ENCODE peak calls at places on chromosomes 7 and 10, in eight cellular contexts. D, B, J, I, R, V, T and A are unnamed samples.

GRCh38 chr7:106344861-106345260 is 60.1 kb upstream of the NAMPT start:
- DNase-seq in D (no peak), B (peak; percentile 23), J (no peak), I (peak; percentile 68), R (no peak), V (peak; percentile 60), T (no peak), A (no peak)

GRCh38 chr10:106588019-106588418 is 576.5 kb downstream of the SORCS1 start:
- DNase-seq in D (no peak), B (no peak), J (no peak), I (no peak), R (no peak), V (no peak), T (no peak), A (no peak)

GRCh38 chr10:105827133-105827532 is 1186.0 kb downstream of the SORCS3 start:
- DNase-seq in D (no peak), B (no peak), J (no peak), I (no peak), R (no peak), V (no peak), T (no peak), A (no peak)

GRCh38 chr7:4115941-4116610 is 566.0 kb upstream of the FOXK1 start:
- DNase-seq in D (no peak), B (no peak), J (no peak), I (no peak), R (no peak), V (no peak), T (no peak), A (no peak)

GRCh38 chr7:486216-486743 is 33.4 kb downstream of the PDGFA start:
- DNase-seq in D (no peak), B (no peak), J (no peak), I (no peak), R (no peak), V (no peak), T (no peak), A (no peak)

GRCh38 chr10:68957284-68957615 is 1.3 kb downstream of the DDX21 start:
- DNase-seq in D (no peak), B (no peak), J (no peak), I (no peak), R (no peak), V (no peak), T (peak; percentile 5), A (no peak)

GRCh38 chr7:127967276-127967675 is 64.0 kb downstream of the LRRC4 start:
- DNase-seq in D (no peak), B (no peak), J (no peak), I (no peak), R (no peak), V (no peak), T (no peak), A (no peak)

GRCh38 chr10:11337516-11337915 is 273.9 kb downstream of the USP6NL start:
- DNase-seq in D (no peak), B (no peak), J (no peak), I (no peak), R (peak; percentile 42), V (no peak), T (no peak), A (no peak)

GRCh38 chr7:108418941-108419340 is 37.3 kb downstream of the NRCAM start:
- DNase-seq in D (no peak), B (no peak), J (no peak), I (no peak), R (no peak), V (peak; percentile 85), T (no peak), A (no peak)

GRCh38 chr7:143239822-143240221 is 18.0 kb downstream of the TAS2R40 start:
- DNase-seq in D (no peak), B (no peak), J (no peak), I (no peak), R (no peak), V (no peak), T (no peak), A (no peak)

GRCh38 chr7:30093351-30094019 is 41.3 kb upstream of the MTURN start:
- DNase-seq in D (no peak), B (no peak), J (no peak), I (no peak), R (no peak), V (no peak), T (no peak), A (peak; percentile 50)

GRCh38 chr10:71748671-71749191 is 24.6 kb downstream of the VSIR start:
- DNase-seq in D (no peak), B (peak; percentile 50), J (no peak), I (no peak), R (peak; percentile 58), V (no peak), T (no peak), A (no peak)

GRCh38 chr7:136336932-136337331 is 359.8 kb upstream of the MTPN start:
- DNase-seq in D (no peak), B (no peak), J (no peak), I (no peak), R (no peak), V (no peak), T (no peak), A (no peak)